ENCODE peak calls at places on chromosomes 13 and 19, in nine cellular contexts. One of them, this sample, is unnamed.

GRCh38 chr19:19321143-19321577 is 531 bp downstream of the MAU2 start:
- DNase-seq in AG10803: peak
- DNase-seq in amniotic stem cell: no peak
- DNase-seq in sciatic nerve: no peak
- DNase-seq in T-helper 1 cell: no peak
- DNase-seq in ascending aorta: no peak
- DNase-seq in central memory CD4-positive, alpha-beta T cell: no peak
- DNase-seq in hypothalamus: no peak
- DNase-seq in breast epithelium: no peak
- DNase-seq in this sample: no peak

GRCh38 chr13:107348471-107348870 is 780.5 kb upstream of the ARGLU1 start:
- DNase-seq in T-helper 1 cell: no peak
- DNase-seq in ascending aorta: no peak
- DNase-seq in central memory CD4-positive, alpha-beta T cell: no peak
- DNase-seq in AG10803: no peak
- DNase-seq in amniotic stem cell: no peak
- DNase-seq in breast epithelium: no peak
- DNase-seq in sciatic nerve: no peak
- DNase-seq in hypothalamus: no peak
- DNase-seq in this sample: no peak

GRCh38 chr19:3857449-3858003 is 11.3 kb downstream of the ZFR2 start:
- DNase-seq in breast epithelium: no peak
- DNase-seq in sciatic nerve: no peak
- DNase-seq in central memory CD4-positive, alpha-beta T cell: no peak
- DNase-seq in ascending aorta: no peak
- DNase-seq in AG10803: no peak
- DNase-seq in amniotic stem cell: no peak
- DNase-seq in hypothalamus: peak
- DNase-seq in T-helper 1 cell: no peak
- DNase-seq in this sample: no peak

GRCh38 chr13:64274481-64275217 is 2859.0 kb upstream of the PCDH20 start:
- DNase-seq in sciatic nerve: no peak
- DNase-seq in amniotic stem cell: no peak
- DNase-seq in T-helper 1 cell: no peak
- DNase-seq in central memory CD4-positive, alpha-beta T cell: no peak
- DNase-seq in ascending aorta: no peak
- DNase-seq in hypothalamus: no peak
- DNase-seq in AG10803: no peak
- DNase-seq in breast epithelium: no peak
- DNase-seq in this sample: no peak

GRCh38 chr13:44311011-44311481 is 62.6 kb upstream of the SERP2 start:
- DNase-seq in breast epithelium: peak
- DNase-seq in hypothalamus: no peak
- DNase-seq in ascending aorta: peak
- DNase-seq in AG10803: peak
- DNase-seq in sciatic nerve: no peak
- DNase-seq in T-helper 1 cell: no peak
- DNase-seq in amniotic stem cell: no peak
- DNase-seq in central memory CD4-positive, alpha-beta T cell: no peak
- DNase-seq in this sample: no peak

GRCh38 chr19:39362682-39363657 is 20.7 kb downstream of the SAMD4B start:
- DNase-seq in T-helper 1 cell: no peak
- DNase-seq in AG10803: peak
- DNase-seq in hypothalamus: no peak
- DNase-seq in sciatic nerve: no peak
- DNase-seq in ascending aorta: no peak
- DNase-seq in central memory CD4-positive, alpha-beta T cell: no peak
- DNase-seq in amniotic stem cell: no peak
- DNase-seq in breast epithelium: no peak
- DNase-seq in this sample: no peak

GRCh38 chr19:3366104-3366760 is at the start of gene NFIC:
- DNase-seq in AG10803: peak
- DNase-seq in amniotic stem cell: peak
- DNase-seq in breast epithelium: peak
- DNase-seq in T-helper 1 cell: no peak
- DNase-seq in sciatic nerve: peak
- DNase-seq in ascending aorta: peak
- DNase-seq in hypothalamus: peak
- DNase-seq in central memory CD4-positive, alpha-beta T cell: no peak
- DNase-seq in this sample: peak

GRCh38 chr19:42601811-42602443 is 7.2 kb upstream of the CEACAM8 start:
- DNase-seq in sciatic nerve: no peak
- DNase-seq in AG10803: peak
- DNase-seq in hypothalamus: no peak
- DNase-seq in ascending aorta: no peak
- DNase-seq in amniotic stem cell: no peak
- DNase-seq in central memory CD4-positive, alpha-beta T cell: no peak
- DNase-seq in breast epithelium: no peak
- DNase-seq in T-helper 1 cell: no peak
- DNase-seq in this sample: no peak

GRCh38 chr13:34349091-34349722 is 531.3 kb downstream of the RFC3 start:
- DNase-seq in amniotic stem cell: peak
- DNase-seq in AG10803: peak
- DNase-seq in T-helper 1 cell: no peak
- DNase-seq in hypothalamus: no peak
- DNase-seq in breast epithelium: peak
- DNase-seq in central memory CD4-positive, alpha-beta T cell: no peak
- DNase-seq in sciatic nerve: peak
- DNase-seq in ascending aorta: no peak
- DNase-seq in this sample: no peak

GRCh38 chr19:18109731-18110671 is 12.4 kb downstream of the MAST3 start:
- DNase-seq in central memory CD4-positive, alpha-beta T cell: no peak
- DNase-seq in ascending aorta: peak
- DNase-seq in T-helper 1 cell: no peak
- DNase-seq in sciatic nerve: peak
- DNase-seq in hypothalamus: peak
- DNase-seq in amniotic stem cell: no peak
- DNase-seq in breast epithelium: no peak
- DNase-seq in AG10803: no peak
- DNase-seq in this sample: no peak

GRCh38 chr19:8576273-8576993 is 809 bp downstream of the MYO1F start:
- DNase-seq in central memory CD4-positive, alpha-beta T cell: no peak
- DNase-seq in hypothalamus: no peak
- DNase-seq in T-helper 1 cell: no peak
- DNase-seq in sciatic nerve: no peak
- DNase-seq in AG10803: no peak
- DNase-seq in ascending aorta: no peak
- DNase-seq in amniotic stem cell: no peak
- DNase-seq in breast epithelium: no peak
- DNase-seq in this sample: no peak

GRCh38 chr13:34223984-34224383 is 406.0 kb downstream of the RFC3 start:
- DNase-seq in amniotic stem cell: no peak
- DNase-seq in hypothalamus: no peak
- DNase-seq in T-helper 1 cell: no peak
- DNase-seq in breast epithelium: no peak
- DNase-seq in ascending aorta: no peak
- DNase-seq in central memory CD4-positive, alpha-beta T cell: no peak
- DNase-seq in sciatic nerve: no peak
- DNase-seq in AG10803: no peak
- DNase-seq in this sample: no peak

GRCh38 chr13:59445812-59446211 is 717.9 kb downstream of the DIAPH3 start:
- DNase-seq in hypothalamus: no peak
- DNase-seq in breast epithelium: no peak
- DNase-seq in AG10803: no peak
- DNase-seq in ascending aorta: no peak
- DNase-seq in T-helper 1 cell: no peak
- DNase-seq in central memory CD4-positive, alpha-beta T cell: no peak
- DNase-seq in amniotic stem cell: no peak
- DNase-seq in sciatic nerve: no peak
- DNase-seq in this sample: no peak

GRCh38 chr13:41621716-41622508 is 164.6 kb downstream of the RGCC start:
- DNase-seq in T-helper 1 cell: no peak
- DNase-seq in AG10803: peak
- DNase-seq in breast epithelium: no peak
- DNase-seq in central memory CD4-positive, alpha-beta T cell: no peak
- DNase-seq in ascending aorta: no peak
- DNase-seq in hypothalamus: no peak
- DNase-seq in amniotic stem cell: no peak
- DNase-seq in sciatic nerve: no peak
- DNase-seq in this sample: no peak

GRCh38 chr19:18232540-18233223 is 6.4 kb upstream of the PDE4C start:
- DNase-seq in sciatic nerve: no peak
- DNase-seq in ascending aorta: no peak
- DNase-seq in AG10803: no peak
- DNase-seq in central memory CD4-positive, alpha-beta T cell: no peak
- DNase-seq in amniotic stem cell: no peak
- DNase-seq in T-helper 1 cell: no peak
- DNase-seq in breast epithelium: no peak
- DNase-seq in hypothalamus: no peak
- DNase-seq in this sample: no peak

GRCh38 chr19:45294291-45295029 is 28.2 kb downstream of the CKM start:
- DNase-seq in breast epithelium: no peak
- DNase-seq in ascending aorta: peak
- DNase-seq in hypothalamus: peak
- DNase-seq in central memory CD4-positive, alpha-beta T cell: no peak
- DNase-seq in sciatic nerve: no peak
- DNase-seq in T-helper 1 cell: no peak
- DNase-seq in amniotic stem cell: no peak
- DNase-seq in AG10803: no peak
- DNase-seq in this sample: no peak

GRCh38 chr13:44389003-44389666 is 15.5 kb downstream of the SERP2 start:
- DNase-seq in hypothalamus: no peak
- DNase-seq in T-helper 1 cell: no peak
- DNase-seq in sciatic nerve: no peak
- DNase-seq in breast epithelium: no peak
- DNase-seq in ascending aorta: no peak
- DNase-seq in central memory CD4-positive, alpha-beta T cell: no peak
- DNase-seq in amniotic stem cell: no peak
- DNase-seq in AG10803: no peak
- DNase-seq in this sample: no peak

GRCh38 chr13:90551253-90551652 is 796.2 kb upstream of the MIR17HG start:
- DNase-seq in central memory CD4-positive, alpha-beta T cell: no peak
- DNase-seq in T-helper 1 cell: no peak
- DNase-seq in AG10803: no peak
- DNase-seq in amniotic stem cell: no peak
- DNase-seq in hypothalamus: no peak
- DNase-seq in ascending aorta: no peak
- DNase-seq in breast epithelium: no peak
- DNase-seq in sciatic nerve: no peak
- DNase-seq in this sample: no peak

GRCh38 chr19:48154003-48154402 is 16.1 kb downstream of the LIG1 start:
- DNase-seq in sciatic nerve: no peak
- DNase-seq in ascending aorta: no peak
- DNase-seq in hypothalamus: no peak
- DNase-seq in amniotic stem cell: no peak
- DNase-seq in breast epithelium: no peak
- DNase-seq in central memory CD4-positive, alpha-beta T cell: no peak
- DNase-seq in AG10803: no peak
- DNase-seq in T-helper 1 cell: no peak
- DNase-seq in this sample: no peak

GRCh38 chr19:277131-277530 is 14.1 kb downstream of the PLPP2 start:
- DNase-seq in central memory CD4-positive, alpha-beta T cell: no peak
- DNase-seq in ascending aorta: no peak
- DNase-seq in breast epithelium: no peak
- DNase-seq in amniotic stem cell: no peak
- DNase-seq in sciatic nerve: no peak
- DNase-seq in hypothalamus: no peak
- DNase-seq in T-helper 1 cell: no peak
- DNase-seq in AG10803: no peak
- DNase-seq in this sample: no peak

GRCh38 chr13:106899444-106899843 is 331.5 kb upstream of the ARGLU1 start:
- DNase-seq in sciatic nerve: no peak
- DNase-seq in hypothalamus: no peak
- DNase-seq in T-helper 1 cell: no peak
- DNase-seq in ascending aorta: no peak
- DNase-seq in central memory CD4-positive, alpha-beta T cell: no peak
- DNase-seq in breast epithelium: no peak
- DNase-seq in amniotic stem cell: no peak
- DNase-seq in AG10803: no peak
- DNase-seq in this sample: no peak

GRCh38 chr19:1920644-1921043 is 15.4 kb downstream of the ADAT3 start:
- DNase-seq in hypothalamus: no peak
- DNase-seq in T-helper 1 cell: no peak
- DNase-seq in ascending aorta: no peak
- DNase-seq in breast epithelium: no peak
- DNase-seq in amniotic stem cell: no peak
- DNase-seq in central memory CD4-positive, alpha-beta T cell: no peak
- DNase-seq in sciatic nerve: no peak
- DNase-seq in AG10803: no peak
- DNase-seq in this sample: no peak

GRCh38 chr13:21476893-21477472 is 17.9 kb upstream of the ZDHHC20 start:
- DNase-seq in amniotic stem cell: peak
- DNase-seq in breast epithelium: peak
- DNase-seq in T-helper 1 cell: peak
- DNase-seq in AG10803: peak
- DNase-seq in hypothalamus: peak
- DNase-seq in ascending aorta: peak
- DNase-seq in central memory CD4-positive, alpha-beta T cell: peak
- DNase-seq in sciatic nerve: peak
- DNase-seq in this sample: no peak

GRCh38 chr13:101415358-101416174 is 742 bp downstream of the NALCN start:
- DNase-seq in ascending aorta: no peak
- DNase-seq in AG10803: no peak
- DNase-seq in hypothalamus: peak
- DNase-seq in breast epithelium: no peak
- DNase-seq in sciatic nerve: no peak
- DNase-seq in central memory CD4-positive, alpha-beta T cell: no peak
- DNase-seq in T-helper 1 cell: no peak
- DNase-seq in amniotic stem cell: no peak
- DNase-seq in this sample: peak

GRCh38 chr19:33441277-33441699 is 67.8 kb downstream of the CEBPG start:
- DNase-seq in T-helper 1 cell: no peak
- DNase-seq in central memory CD4-positive, alpha-beta T cell: no peak
- DNase-seq in hypothalamus: no peak
- DNase-seq in AG10803: no peak
- DNase-seq in ascending aorta: no peak
- DNase-seq in breast epithelium: peak
- DNase-seq in amniotic stem cell: no peak
- DNase-seq in sciatic nerve: peak
- DNase-seq in this sample: no peak

GRCh38 chr19:2166741-2167738 is 3.3 kb downstream of the DOT1L start:
- DNase-seq in central memory CD4-positive, alpha-beta T cell: no peak
- DNase-seq in T-helper 1 cell: no peak
- DNase-seq in breast epithelium: peak
- DNase-seq in sciatic nerve: peak
- DNase-seq in AG10803: peak
- DNase-seq in amniotic stem cell: peak
- DNase-seq in ascending aorta: peak
- DNase-seq in hypothalamus: peak
- DNase-seq in this sample: no peak

GRCh38 chr19:31350693-31351211 is 1.5 kb upstream of the TSHZ3 start:
- DNase-seq in hypothalamus: peak
- DNase-seq in breast epithelium: no peak
- DNase-seq in AG10803: peak
- DNase-seq in ascending aorta: peak
- DNase-seq in sciatic nerve: peak
- DNase-seq in amniotic stem cell: peak
- DNase-seq in central memory CD4-positive, alpha-beta T cell: no peak
- DNase-seq in T-helper 1 cell: no peak
- DNase-seq in this sample: no peak

This sample was measured in esophagus muscularis mucosa.